ENCODE peak calls at places on chromosomes 2 and 18, in ten cellular contexts. E, C, H, G, X, W, R, P, K and M are unnamed samples.

GRCh38 chr18:13320133-13320532 is 101.6 kb downstream of the LDLRAD4 start:
- DNase-seq in E (no peak), C (no peak), H (no peak), G (no peak), X (no peak), W (no peak), R (no peak), P (no peak), K (no peak), M (no peak)

GRCh38 chr18:45783097-45784075 is 42.1 kb upstream of the SIGLEC15 start:
- DNase-seq in E (no peak), C (no peak), H (peak), G (peak), X (no peak), W (no peak), R (no peak), P (peak), K (no peak), M (no peak)

GRCh38 chr2:36462311-36462710 is 106.7 kb downstream of the CRIM1 start:
- DNase-seq in E (no peak), C (no peak), H (no peak), G (no peak), X (no peak), W (no peak), R (no peak), P (peak), K (no peak), M (no peak)

GRCh38 chr2:130756721-130757195 is 1.4 kb downstream of the AMER3 start:
- DNase-seq in E (no peak), C (no peak), H (peak), G (no peak), X (no peak), W (peak), R (no peak), P (no peak), K (no peak), M (no peak)

GRCh38 chr2:234595829-234596228 is 98.9 kb upstream of the ARL4C start:
- DNase-seq in E (no peak), C (no peak), H (no peak), G (no peak), X (no peak), W (no peak), R (no peak), P (peak), K (no peak), M (no peak)

GRCh38 chr2:37378411-37378810 is 34.0 kb downstream of the QPCT start:
- DNase-seq in E (no peak), C (no peak), H (no peak), G (no peak), X (no peak), W (no peak), R (no peak), P (peak), K (no peak), M (no peak)

GRCh38 chr2:166361351-166362153 is 14.2 kb downstream of the SCN9A start:
- DNase-seq in E (no peak), C (no peak), H (peak), G (no peak), X (no peak), W (no peak), R (no peak), P (peak), K (no peak), M (no peak)

GRCh38 chr18:74522635-74523548 is 11.4 kb upstream of the CNDP1 start:
- DNase-seq in E (no peak), C (no peak), H (no peak), G (no peak), X (no peak), W (no peak), R (peak), P (no peak), K (peak), M (peak)

GRCh38 chr2:121527009-121527682 is 3.5 kb upstream of the RNU4ATAC start:
- DNase-seq in E (no peak), C (peak), H (no peak), G (no peak), X (no peak), W (peak), R (no peak), P (peak), K (no peak), M (no peak)

GRCh38 chr2:104431701-104432121 is 422.2 kb upstream of the POU3F3 start:
- DNase-seq in E (no peak), C (no peak), H (no peak), G (no peak), X (no peak), W (peak), R (no peak), P (no peak), K (no peak), M (no peak)

GRCh38 chr2:241833101-241833937 is 24.3 kb downstream of the NEU4 start:
- DNase-seq in E (no peak), C (no peak), H (no peak), G (no peak), X (no peak), W (no peak), R (peak), P (peak), K (no peak), M (peak)

GRCh38 chr2:130251520-130251864 is 53.3 kb upstream of the TUBA3E start:
- DNase-seq in E (no peak), C (no peak), H (no peak), G (peak), X (no peak), W (no peak), R (no peak), P (peak), K (no peak), M (no peak)